ENCODE peak calls at places on chromosomes 6 and 20, in six cellular contexts. V is HepG2, R is nephron progenitor cell, D is uterus, L is tibial artery, C is neural crest cell. M is an unnamed sample.

GRCh38 chr20:34515484-34516037 is 661 bp upstream of the DYNLRB1 start:
- DNase-seq in L (no peak), D (peak; percentile 46), C (peak; percentile 49), R (peak; percentile 58), V (peak; percentile 65), M (no peak)

GRCh38 chr6:138546733-138547185 is 47.5 kb upstream of the NHSL1 start:
- DNase-seq in C (no peak), L (no peak), V (peak; percentile 67), D (no peak), R (no peak), M (no peak)

GRCh38 chr6:131858765-131859490 is 51.1 kb downstream of the ENPP1 start:
- DNase-seq in C (no peak), D (no peak), V (no peak), R (no peak), L (no peak), M (no peak)

GRCh38 chr6:157323924-157324276 is 581 bp upstream of the TMEM242 start:
- DNase-seq in R (peak; percentile 74), D (peak; percentile 80), C (peak; percentile 62), L (peak; percentile 91), V (peak; percentile 81), M (peak; percentile 18)

GRCh38 chr20:13349240-13349604 is 128.1 kb downstream of the ISM1 start:
- DNase-seq in R (no peak), V (no peak), D (no peak), L (no peak), C (no peak), M (no peak)

GRCh38 chr6:137001977-137002302 is 42.8 kb downstream of the IL20RA start:
- DNase-seq in L (no peak), C (no peak), R (no peak), D (no peak), V (no peak), M (no peak)

GRCh38 chr6:135902756-135903331 is 51.3 kb downstream of the PDE7B start:
- DNase-seq in C (no peak), L (no peak), V (no peak), R (no peak), D (no peak), M (no peak)

GRCh38 chr6:1390071-1390804 is 862 bp downstream of the FOXF2 start:
- DNase-seq in L (no peak), V (no peak), D (no peak), C (no peak), R (peak; percentile 61), M (no peak)

GRCh38 chr6:107689190-107689589 is 134.9 kb downstream of the SCML4 start:
- DNase-seq in R (no peak), V (no peak), D (no peak), L (no peak), C (no peak), M (no peak)

GRCh38 chr6:81895511-81896185 is 143.2 kb upstream of the TENT5A start:
- DNase-seq in R (no peak), D (no peak), C (no peak), V (peak; percentile 6), L (no peak), M (no peak)

GRCh38 chr20:49256261-49256660 is 21.6 kb downstream of the ZNFX1 start:
- DNase-seq in V (no peak), D (no peak), C (no peak), R (no peak), L (no peak), M (no peak)

GRCh38 chr20:10225439-10226080 is 6.9 kb downstream of the SNAP25 start:
- DNase-seq in D (no peak), V (peak; percentile 54), L (no peak), C (no peak), R (peak; percentile 10), M (no peak)

GRCh38 chr6:169141706-169142705 is 111.6 kb downstream of the THBS2 start:
- DNase-seq in V (no peak), L (peak; percentile 87), D (peak; percentile 69), C (no peak), R (no peak), M (no peak)

GRCh38 chr6:141024526-141024925 is 1108.2 kb upstream of the GJE1 start:
- DNase-seq in C (no peak), L (no peak), V (no peak), R (no peak), D (no peak), M (no peak)

GRCh38 chr6:8181162-8181909 is 79.0 kb upstream of the EEF1E1 start:
- DNase-seq in L (no peak), R (no peak), V (no peak), C (no peak), D (no peak), M (no peak)

GRCh38 chr6:79872986-79873385 is 74.4 kb downstream of the ELOVL4 start:
- DNase-seq in L (no peak), C (no peak), D (no peak), V (no peak), R (no peak), M (no peak)

GRCh38 chr20:48709744-48710143 is 118.1 kb downstream of the PREX1 start:
- DNase-seq in L (peak; percentile 69), R (no peak), D (no peak), C (no peak), V (no peak), M (no peak)

GRCh38 chr6:158213925-158214674 is 46.0 kb downstream of the GTF2H5 start:
- DNase-seq in L (peak; percentile 71), R (peak; percentile 43), V (peak; percentile 84), C (peak; percentile 46), D (peak; percentile 43), M (peak; percentile 38)

GRCh38 chr6:167424060-167424673 is 99.3 kb downstream of the TTLL2 start:
- DNase-seq in C (no peak), L (no peak), V (peak; percentile 85), R (no peak), D (no peak), M (no peak)

GRCh38 chr6:35146453-35146852 is 5.3 kb upstream of the TCP11 start:
- DNase-seq in R (peak; percentile 47), L (peak; percentile 80), D (no peak), V (peak; percentile 63), C (peak; percentile 42), M (peak; percentile 37)

GRCh38 chr6:42896178-42896719 is 16.8 kb downstream of the RPL7L1 start:
- DNase-seq in D (no peak), R (no peak), V (no peak), L (no peak), C (no peak), M (no peak)

GRCh38 chr20:62707981-62708521 is 585 bp upstream of the NTSR1 start:
- DNase-seq in V (no peak), D (no peak), C (no peak), L (no peak), R (peak; percentile 61), M (peak; percentile 78)

GRCh38 chr6:8958894-8959511 is 523.7 kb upstream of the SLC35B3 start:
- DNase-seq in R (no peak), L (no peak), V (peak; percentile 97), D (no peak), C (no peak), M (no peak)

GRCh38 chr6:151121900-151122299 is 117.9 kb upstream of the AKAP12 start:
- DNase-seq in C (no peak), L (no peak), D (peak; percentile 29), V (no peak), R (no peak), M (no peak)

GRCh38 chr6:81763051-81763450 is 10.6 kb upstream of the TENT5A start:
- DNase-seq in D (no peak), L (no peak), V (no peak), C (no peak), R (no peak), M (no peak)

GRCh38 chr6:27601668-27602254 is 128.9 kb upstream of the ZNF184 start:
- DNase-seq in D (no peak), R (peak; percentile 33), V (no peak), L (no peak), C (no peak), M (no peak)

GRCh38 chr6:10951675-10952282 is 64.9 kb downstream of the SYCP2L start:
- DNase-seq in D (no peak), V (peak; percentile 70), R (no peak), L (no peak), C (no peak), M (no peak)
- TF ChIP-seq CTCF in D (no peak), V (peak; percentile 90), R (peak; percentile 47), L (peak; percentile 37), C (peak; percentile 65), M (peak; percentile 56)

GRCh38 chr6:109082178-109082577 is 12.5 kb downstream of the SESN1 start:
- DNase-seq in R (no peak), D (no peak), L (no peak), V (no peak), C (no peak), M (no peak)
- TF ChIP-seq CTCF in R (no peak), D (no peak), L (peak; percentile 26), V (no peak), C (no peak), M (no peak)

GRCh38 chr6:41451039-41451438 is 95.1 kb upstream of the FOXP4 start:
- DNase-seq in R (peak; percentile 42), V (no peak), C (no peak), D (peak; percentile 43), L (no peak), M (no peak)
- TF ChIP-seq CTCF in R (no peak), V (peak; percentile 64), C (peak; percentile 41), D (peak; percentile 6), L (no peak), M (no peak)

DNA sequence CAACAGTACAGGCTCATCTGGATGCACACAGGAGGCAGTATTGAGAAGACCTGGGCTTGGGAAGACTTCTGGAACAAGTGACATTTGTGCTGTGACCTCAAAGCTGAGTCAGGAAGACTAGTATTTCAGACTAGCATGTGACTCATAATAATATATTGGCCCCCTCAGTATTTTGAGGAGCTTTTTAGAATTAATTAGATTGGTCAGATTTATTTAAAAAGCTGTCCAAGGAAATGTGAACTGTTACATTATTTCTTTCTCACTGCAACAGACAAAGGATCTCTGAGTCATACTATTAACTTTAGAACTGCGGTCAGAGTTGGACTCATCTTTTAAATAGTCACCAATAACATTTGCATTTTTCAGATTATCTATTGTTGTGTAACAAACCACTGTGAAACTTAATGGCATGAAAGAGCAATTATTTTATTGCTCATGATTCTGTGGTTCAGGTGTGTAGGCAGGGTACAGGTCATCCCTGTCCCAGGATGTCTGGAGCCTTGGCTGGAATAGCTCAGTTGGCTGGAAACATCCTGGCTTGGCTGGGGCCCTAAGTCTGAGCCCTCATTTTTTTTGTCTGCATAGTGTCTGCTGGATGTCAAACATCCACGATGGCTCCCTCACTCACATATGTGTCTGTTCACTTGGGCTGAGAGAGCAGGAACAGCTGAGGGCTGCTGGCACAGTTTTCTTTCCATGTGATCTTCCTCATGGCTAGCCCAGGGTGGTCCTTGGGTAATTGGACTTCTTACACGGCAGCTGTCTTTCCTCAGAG is 46.8 kb downstream of the MAP3K4 start:
- DNase-seq in D (peak; percentile 64), V (no peak), R (no peak), C (no peak), L (no peak), M (no peak)
- TF ChIP-seq CTCF in D (peak; percentile 9), V (no peak), R (no peak), C (no peak), L (no peak), M (no peak)

DNA sequence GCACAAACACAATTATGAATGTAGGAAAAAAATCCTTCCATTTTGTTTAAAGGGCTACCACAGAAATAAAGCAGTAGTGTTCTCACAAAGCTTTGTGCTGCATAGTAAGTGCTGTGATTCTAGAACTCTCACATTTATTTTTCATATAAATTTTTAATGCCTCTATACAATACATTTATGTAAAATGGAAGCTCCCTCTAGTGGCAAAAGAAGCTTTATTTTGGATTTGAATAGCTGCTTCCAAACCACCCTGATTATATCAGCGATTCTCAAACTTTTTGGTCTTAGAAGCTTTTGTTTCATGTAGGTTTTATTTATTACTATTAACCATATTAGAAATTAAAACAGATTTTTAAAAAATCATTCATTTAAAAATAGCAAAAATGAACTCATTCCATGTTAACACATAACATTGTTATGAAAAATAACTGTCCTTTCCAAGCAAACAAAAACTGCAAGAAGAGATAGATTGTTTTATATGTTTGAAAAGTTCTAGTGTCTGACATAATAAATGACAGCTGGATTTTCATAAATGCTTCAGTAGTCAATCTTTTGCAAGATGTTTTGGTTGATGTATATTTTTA is 38.4 kb downstream of the HS3ST5 start:
- DNase-seq in D (no peak), C (no peak), L (no peak), R (no peak), V (peak; percentile 19), M (no peak)
- TF ChIP-seq CTCF in D (no peak), C (peak; percentile 72), L (peak; percentile 21), R (peak; percentile 39), V (peak; percentile 34), M (peak; percentile 62)

M was measured in D721Med.